ENCODE peak calls at places on chromosomes 12 and 14, in six cellular contexts. W, Y, N, D, B and J are unnamed samples.

GRCh38 chr12:18864900-18865561 is 127.1 kb downstream of the CAPZA3 start:
- DNase-seq in W (no peak), Y (no peak), N (no peak), D (no peak), B (peak; percentile 54), J (no peak)

GRCh38 chr12:47249082-47249481 is 169.3 kb upstream of the AMIGO2 start:
- DNase-seq in W (no peak), Y (no peak), N (no peak), D (no peak), B (no peak), J (no peak)

GRCh38 chr12:97048421-97049035 is 141.5 kb downstream of the NEDD1 start:
- DNase-seq in W (no peak), Y (no peak), N (no peak), D (no peak), B (no peak), J (no peak)

GRCh38 chr14:72433511-72433910 is 460.4 kb downstream of the DPF3 start:
- DNase-seq in W (no peak), Y (no peak), N (no peak), D (no peak), B (no peak), J (no peak)

GRCh38 chr14:74985028-74985310 is 17.8 kb upstream of the EIF2B2 start:
- DNase-seq in W (no peak), Y (no peak), N (no peak), D (no peak), B (no peak), J (no peak)

GRCh38 chr14:76774471-76775158 is 13.3 kb downstream of the VASH1 start:
- DNase-seq in W (no peak), Y (no peak), N (no peak), D (no peak), B (no peak), J (no peak)

GRCh38 chr12:15688202-15688736 is 100.9 kb downstream of the EPS8 start:
- DNase-seq in W (no peak), Y (no peak), N (peak; percentile 73), D (no peak), B (no peak), J (no peak)

GRCh38 chr14:78933948-78934524 is 763.9 kb downstream of the NRXN3 start:
- DNase-seq in W (no peak), Y (no peak), N (no peak), D (no peak), B (peak; percentile 44), J (no peak)

GRCh38 chr14:55336691-55337090 is 65.5 kb downstream of the FBXO34 start:
- DNase-seq in W (no peak), Y (no peak), N (no peak), D (no peak), B (no peak), J (no peak)

GRCh38 chr12:133080051-133080618 is 588 bp upstream of the ZNF140 start:
- DNase-seq in W (peak; percentile 96), Y (peak; percentile 93), N (peak; percentile 99), D (peak; percentile 90), B (peak; percentile 100), J (peak; percentile 99)

GRCh38 chr14:55427439-55427838 is 13.0 kb downstream of the TBPL2 start:
- DNase-seq in W (no peak), Y (no peak), N (no peak), D (no peak), B (no peak), J (no peak)

GRCh38 chr12:48824905-48825304 is 6.6 kb downstream of the CACNB3 start:
- DNase-seq in W (no peak), Y (no peak), N (no peak), D (no peak), B (no peak), J (no peak)

GRCh38 chr12:90773526-90773925 is 181.4 kb downstream of the CCER1 start:
- DNase-seq in W (no peak), Y (no peak), N (no peak), D (no peak), B (no peak), J (no peak)

GRCh38 chr12:52191841-52192791 is at the start of gene KRT80:
- DNase-seq in W (peak; percentile 32), Y (no peak), N (peak; percentile 85), D (peak; percentile 36), B (peak; percentile 98), J (peak; percentile 89)

GRCh38 chr12:105569886-105570285 is 239.4 kb downstream of the C12orf75 start:
- DNase-seq in W (no peak), Y (no peak), N (no peak), D (no peak), B (no peak), J (no peak)

GRCh38 chr12:5689773-5690172 is 255.3 kb downstream of the ANO2 start:
- DNase-seq in W (no peak), Y (no peak), N (no peak), D (no peak), B (no peak), J (no peak)

GRCh38 chr12:75684678-75685620 is 173.5 kb upstream of the KRR1 start:
- DNase-seq in W (no peak), Y (no peak), N (no peak), D (no peak), B (peak; percentile 91), J (no peak)

GRCh38 chr14:32417956-32418552 is 89.0 kb downstream of the AKAP6 start:
- DNase-seq in W (no peak), Y (no peak), N (no peak), D (no peak), B (peak; percentile 26), J (no peak)